ENCODE peak calls at places on chromosomes 6 and 20, in four cellular contexts. Y, B, Z and J are unnamed samples. For H3K27me3, the result is how much of the 10 kb centered on the place peaks cover.

GRCh38 chr20:24684954-24685691 is 215.7 kb downstream of the SYNDIG1 start:
- DNase-seq in Y (no peak), B (no peak), Z (no peak), J (no peak)

GRCh38 chr6:158206740-158207451 is 38.7 kb downstream of the GTF2H5 start:
- DNase-seq in B (no peak), Z (no peak), Y (no peak), J (no peak)

GRCh38 chr6:96975848-96976247 is 51.3 kb downstream of the KLHL32 start:
- DNase-seq in Z (no peak), Y (no peak), B (no peak), J (no peak)

GRCh38 chr20:32368323-32368722 is 10.2 kb downstream of the ASXL1 start:
- DNase-seq in Y (no peak), B (no peak), Z (no peak), J (no peak)

GRCh38 chr6:147177286-147177685 is 26.9 kb upstream of the STXBP5 start:
- DNase-seq in Z (no peak), B (no peak), Y (peak), J (no peak)

GRCh38 chr6:31901953-31902643 is at the start of gene ZBTB12:
- DNase-seq in Z (peak), B (peak), Y (peak), J (peak)

GRCh38 chr6:140183881-140184280 is 809.4 kb upstream of the CITED2 start:
- DNase-seq in Y (peak), B (no peak), Z (no peak), J (no peak)

GRCh38 chr20:52305843-52306242 is 114.3 kb upstream of the ZFP64 start:
- DNase-seq in Y (no peak), B (no peak), Z (no peak), J (no peak)

GRCh38 chr20:2946988-2947961 is 74.0 kb downstream of the PTPRA start:
- DNase-seq in B (no peak), Z (no peak), Y (peak), J (peak)

GRCh38 chr6:41519305-41519747 is 26.9 kb upstream of the FOXP4 start:
- DNase-seq in Z (no peak), B (no peak), Y (no peak), J (no peak)

GRCh38 chr6:117600008-117600743 is 2.1 kb downstream of the GOPC start:
- DNase-seq in Y (peak), B (no peak), Z (no peak), J (no peak)

GRCh38 chr20:24948939-24949679 is at the start of gene CST7:
- DNase-seq in Z (no peak), Y (no peak), B (no peak), J (no peak)

GRCh38 chr6:165976705-165977104 is 190.9 kb downstream of the TBXT start:
- DNase-seq in Y (no peak), B (no peak), Z (peak), J (no peak)

GRCh38 chr6:135008941-135009290 is 45.7 kb downstream of the HBS1L start:
- DNase-seq in Y (no peak), B (no peak), Z (no peak), J (no peak)

GRCh38 chr6:109795994-109796555 is 105.0 kb downstream of the FIG4 start:
- DNase-seq in Y (peak), Z (no peak), B (no peak), J (no peak)

GRCh38 chr6:31067881-31068737 is 44.3 kb downstream of the C6orf15 start:
- DNase-seq in Y (no peak), Z (no peak), B (no peak), J (no peak)

GRCh38 chr6:37253608-37254007 is 4.0 kb upstream of the TBC1D22B start:
- DNase-seq in Z (no peak), B (no peak), Y (no peak), J (no peak)

GRCh38 chr20:24891546-24892393 is 57.3 kb upstream of the CST7 start:
- DNase-seq in Z (peak), B (no peak), Y (no peak), J (no peak)

GRCh38 chr6:5261545-5262109 is 314 bp downstream of the FARS2 start:
- DNase-seq in Y (no peak), B (no peak), Z (no peak), J (peak)

GRCh38 chr6:143581835-143582480 is 70.4 kb upstream of the FUCA2 start:
- DNase-seq in B (no peak), Y (peak), Z (no peak), J (no peak)

GRCh38 chr6:5534643-5535042 is 273.3 kb downstream of the FARS2 start:
- DNase-seq in Z (no peak), Y (no peak), B (no peak), J (no peak)

GRCh38 chr6:71730284-71730683 is 156.1 kb upstream of the RIMS1 start:
- DNase-seq in Y (no peak), B (no peak), Z (no peak), J (no peak)

GRCh38 chr6:119240257-119241123 is 109.1 kb downstream of the MAN1A1 start:
- DNase-seq in Z (no peak), B (no peak), Y (no peak), J (no peak)

GRCh38 chr20:58375796-58376195 is 13.2 kb upstream of the VAPB start:
- DNase-seq in B (no peak), Y (no peak), Z (no peak), J (no peak)

GRCh38 chr20:58374027-58374850 is 14.8 kb upstream of the VAPB start:
- DNase-seq in Y (no peak), Z (no peak), B (peak), J (no peak)

GRCh38 chr20:58374906-58375760 is 13.9 kb upstream of the VAPB start:
- DNase-seq in B (no peak), Z (no peak), Y (peak), J (no peak)

GRCh38 chr20:58377017-58377416 is 12.0 kb upstream of the VAPB start:
- DNase-seq in Y (no peak), Z (no peak), B (no peak), J (no peak)

DNA sequence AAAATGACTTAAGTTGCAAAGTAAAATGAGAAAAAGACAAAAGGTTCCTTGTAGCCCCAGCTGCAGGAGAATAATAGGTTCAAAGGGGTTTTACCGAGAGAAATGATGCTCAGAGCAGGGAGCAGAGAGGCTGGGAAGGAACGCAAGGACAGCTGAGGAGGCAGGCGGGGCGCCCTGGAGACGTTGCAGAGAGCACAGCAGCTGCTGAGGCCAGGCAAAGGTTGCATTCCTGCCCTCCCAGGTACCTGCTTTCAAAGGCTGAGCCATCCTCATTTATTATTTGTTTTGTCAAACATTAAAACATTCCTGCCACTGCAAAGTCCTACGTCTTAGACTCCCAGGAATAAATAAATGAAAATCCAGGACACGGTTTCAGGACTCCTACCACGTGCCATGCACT is 16.2 kb upstream of the VAPB start:
- DNase-seq in Z (no peak), Y (no peak), B (no peak), J (no peak)
- TF ChIP-seq CTCF in Z (no peak), Y (no peak), B (no peak), J (no peak)

GRCh38 chr6:131400782-131401496 is 172.1 kb upstream of the ARG1 start:
- DNase-seq in Z (no peak), Y (no peak), B (no peak), J (no peak)
- H3K27ac ChIP-seq in Z (no peak), Y (no peak), B (no peak), J (no peak)

GRCh38 chr6:397056-397455 is 5.5 kb downstream of the IRF4 start:
- DNase-seq in Z (no peak), Y (no peak), B (no peak), J (no peak)
- H3K27me3 ChIP-seq in Z (under half), Y (half or more), B (under half), J (half or more)

DNA sequence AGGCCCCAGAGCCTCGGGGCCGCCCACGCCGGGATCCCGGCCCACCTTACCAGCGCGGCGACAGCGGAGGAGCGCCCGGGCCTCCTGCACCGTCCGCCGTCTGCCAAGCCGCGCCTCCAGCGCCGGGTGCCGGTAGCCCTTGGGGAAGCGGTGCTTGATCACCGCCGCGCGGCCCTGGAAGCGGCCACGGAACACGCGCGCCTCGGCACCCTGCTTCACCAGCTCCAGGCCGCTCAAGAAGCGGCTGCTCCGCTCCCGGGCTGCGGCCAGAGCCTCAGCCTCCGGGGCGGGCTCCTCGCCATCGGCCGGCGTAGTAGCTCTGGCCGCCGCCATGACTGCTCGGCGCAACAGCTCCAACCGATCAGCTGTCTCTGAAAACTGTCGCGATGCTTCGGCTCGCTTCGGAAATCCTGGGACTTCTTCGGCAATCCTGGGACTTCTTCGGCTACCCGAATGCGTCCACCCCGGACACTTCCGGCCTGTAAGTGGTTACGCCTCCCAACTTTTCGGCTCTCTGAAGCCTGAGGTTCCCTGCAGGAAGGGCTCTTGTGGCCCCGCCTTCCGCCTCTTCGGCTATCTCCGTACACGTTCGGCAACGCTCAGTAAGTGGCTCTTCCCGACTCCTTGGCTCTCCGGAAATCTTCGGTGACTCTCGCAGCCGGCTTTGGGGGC is at the start of gene TP53RK:
- DNase-seq in Y (peak), B (peak), Z (peak), J (peak)
- TF ChIP-seq CTCF in Y (peak), B (no peak), Z (peak), J (peak)

DNA sequence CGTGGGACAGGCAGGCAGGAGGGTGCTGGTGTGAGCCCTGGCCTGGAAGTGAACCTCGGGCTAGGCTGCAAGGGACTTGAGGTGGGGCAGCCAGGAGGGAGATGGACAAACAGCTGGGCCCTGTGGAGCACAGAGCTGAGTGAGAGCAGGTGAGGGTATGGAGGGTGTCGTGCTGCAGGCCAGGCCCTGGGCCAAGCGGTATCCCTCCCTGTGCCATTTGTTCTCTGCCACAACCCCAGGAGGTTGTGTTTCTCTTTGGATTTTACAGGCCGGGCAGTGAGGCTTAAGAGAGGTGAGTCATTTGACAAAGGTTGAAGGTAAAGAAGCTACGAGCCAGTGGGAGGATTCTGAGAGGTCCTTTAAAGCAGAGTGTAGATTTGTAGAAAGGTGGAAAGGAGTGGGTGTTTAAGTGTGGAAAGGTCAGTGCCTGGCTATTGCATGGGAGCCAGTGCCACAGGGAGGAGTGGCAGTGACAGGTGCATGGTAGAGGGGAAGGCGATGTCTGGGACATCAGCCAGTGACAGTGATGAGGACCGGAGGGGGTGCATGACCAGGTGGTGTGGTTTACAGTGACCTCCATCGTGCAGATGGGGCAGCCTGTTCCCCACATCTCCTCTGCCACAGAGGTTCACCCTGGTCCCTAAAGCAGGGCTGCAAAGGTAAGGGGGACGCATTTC is 39.8 kb downstream of the GMPR start:
- DNase-seq in B (no peak), Y (peak), Z (no peak), J (no peak)
- H3K27ac ChIP-seq in B (no peak), Y (no peak), Z (peak), J (no peak)

GRCh38 chr6:26593278-26594127 is 3.2 kb upstream of the ABT1 start:
- DNase-seq in B (no peak), Z (no peak), Y (no peak), J (no peak)

GRCh38 chr6:26594730-26595632 is 1.8 kb upstream of the ABT1 start:
- DNase-seq in B (no peak), Y (peak), Z (no peak), J (no peak)

GRCh38 chr6:26595669-26596269 is 984 bp upstream of the ABT1 start:
- DNase-seq in Y (peak), Z (peak), B (peak), J (peak)

GRCh38 chr6:26594128-26594493 is 2.6 kb upstream of the ABT1 start:
- DNase-seq in Z (no peak), B (no peak), Y (no peak), J (no peak)

DNA sequence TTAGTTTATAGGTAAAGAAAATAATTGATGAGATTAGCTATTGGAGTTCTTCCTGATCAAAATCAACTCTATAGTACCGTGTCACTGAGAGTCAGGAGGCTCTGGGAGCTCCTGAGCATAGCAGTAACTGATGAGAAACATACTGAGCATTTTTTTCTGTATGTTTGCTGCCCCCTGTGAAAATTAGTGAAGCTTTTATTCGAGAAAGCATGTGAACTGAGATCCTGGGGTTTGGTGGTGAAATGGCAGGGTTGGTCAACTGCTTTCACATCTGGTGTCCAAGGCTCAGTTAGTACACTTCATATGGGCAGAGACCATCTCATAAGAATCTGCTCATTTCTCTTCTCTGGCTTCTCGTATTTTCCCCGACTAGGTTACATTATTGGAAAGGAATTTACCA is 4.1 kb upstream of the ABT1 start:
- DNase-seq in Y (no peak), B (no peak), Z (no peak), J (no peak)
- H3K27me3 ChIP-seq in Y (under half), B (under half), Z (under half), J (under half)

DNA sequence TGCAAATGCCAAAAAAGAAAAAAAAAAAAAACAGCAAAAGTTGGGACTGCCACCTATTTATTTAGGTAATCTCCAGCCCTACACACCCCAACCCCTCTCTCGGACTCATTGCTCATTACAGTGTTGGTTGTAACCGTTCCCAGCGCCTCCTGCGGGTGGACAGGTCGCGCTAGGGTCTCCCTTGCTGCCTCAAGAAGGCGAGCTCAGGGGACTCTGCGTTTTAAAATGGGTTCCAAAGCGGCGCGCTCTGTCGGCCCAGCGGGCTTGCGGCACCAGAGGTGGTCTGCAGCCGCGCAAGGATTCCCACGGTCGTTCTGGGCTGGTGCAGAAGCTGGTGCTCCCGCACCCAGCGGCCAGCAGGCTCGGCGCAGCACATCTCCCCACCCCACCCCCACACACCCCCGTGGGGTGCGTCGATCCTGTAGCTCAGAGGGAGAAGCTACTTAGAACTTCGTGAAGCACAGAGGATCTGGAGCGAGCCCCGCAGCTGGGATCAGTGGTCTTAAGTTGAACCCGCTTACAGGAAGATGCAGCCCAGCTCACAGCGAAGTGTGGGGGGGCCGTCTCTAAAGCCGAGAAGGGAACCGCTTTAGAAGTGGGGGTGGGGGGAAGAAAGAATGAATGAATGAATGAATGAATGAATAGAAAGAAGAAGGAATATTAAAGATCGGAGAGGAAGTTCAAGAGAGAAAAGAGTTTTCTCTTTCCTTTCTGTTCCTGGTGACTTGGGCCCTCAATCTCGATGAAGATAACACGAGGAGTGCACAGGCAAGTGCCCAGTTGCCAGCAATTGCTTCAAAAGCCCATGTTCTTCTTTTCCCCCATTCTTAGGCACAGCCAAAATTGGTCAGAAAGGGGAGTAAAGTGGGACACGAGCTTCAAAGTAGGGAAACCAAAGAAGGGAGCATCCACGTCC is 766 bp downstream of the TFAP2A start:
- DNase-seq in B (no peak), Y (no peak), Z (no peak), J (no peak)
- TF ChIP-seq CTCF in B (no peak), Y (no peak), Z (no peak), J (no peak)

DNA sequence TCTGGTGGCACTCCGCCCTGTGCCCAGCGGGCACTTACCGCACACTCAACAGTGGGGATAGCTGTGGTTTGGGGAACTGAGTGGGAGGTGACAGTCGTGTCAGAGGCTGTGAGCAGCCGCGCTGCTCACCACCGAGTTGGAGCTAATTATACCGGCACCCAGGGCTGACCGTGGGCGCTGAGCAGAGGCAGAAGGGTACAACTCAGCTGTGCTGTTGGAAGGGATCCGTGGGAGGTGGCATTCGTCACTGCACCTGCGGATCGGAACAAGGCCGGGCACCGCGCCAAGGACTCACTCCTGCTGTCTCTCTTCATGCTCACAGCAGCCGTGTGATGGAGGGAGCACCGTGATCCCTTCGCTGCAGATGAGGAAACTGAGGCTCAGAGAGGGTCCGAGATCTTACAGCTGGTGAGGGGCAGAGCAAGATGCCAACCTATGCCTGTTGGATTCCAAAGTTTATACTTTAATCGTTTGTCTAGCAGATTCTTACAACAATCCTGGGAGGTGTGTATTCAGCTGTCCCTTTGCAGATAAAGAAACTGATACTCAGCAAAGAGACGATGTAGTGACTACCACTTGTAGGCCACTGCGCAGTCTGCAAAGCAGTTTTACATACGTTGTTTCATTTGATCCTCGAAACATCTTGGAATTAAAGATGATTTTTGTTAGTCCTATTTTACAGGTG is 713 bp upstream of the ELMO2 start:
- DNase-seq in Y (peak), Z (peak), B (peak), J (no peak)
- H3K27ac ChIP-seq in Y (peak), Z (peak), B (peak), J (peak)

GRCh38 chr6:34051339-34051919 is 94.5 kb downstream of the GRM4 start:
- DNase-seq in B (no peak), Y (no peak), Z (no peak), J (no peak)

GRCh38 chr6:34053721-34054120 is 92.2 kb downstream of the GRM4 start:
- DNase-seq in Z (no peak), B (no peak), Y (no peak), J (no peak)

GRCh38 chr6:34052918-34053608 is 92.8 kb downstream of the GRM4 start:
- DNase-seq in Y (no peak), B (no peak), Z (no peak), J (no peak)

GRCh38 chr6:34050691-34051090 is 95.2 kb downstream of the GRM4 start:
- DNase-seq in Z (no peak), Y (no peak), B (no peak), J (no peak)

GRCh38 chr6:34052071-34052825 is 93.6 kb downstream of the GRM4 start:
- DNase-seq in Z (no peak), B (no peak), Y (no peak), J (no peak)
- H3K27me3 ChIP-seq in Z (under half), B (under half), Y (half or more), J (under half)